ENCODE peak calls at places on chromosomes 7 and 10, in four cellular contexts. C, A, S and U are unnamed samples.

GRCh38 chr10:91694170-91694794 is 61.4 kb upstream of the PPP1R3C start:
- DNase-seq in C (peak), A (no peak), S (peak), U (no peak)

GRCh38 chr10:22894714-22895113 is 33.1 kb upstream of the ARMC3 start:
- DNase-seq in C (no peak), A (no peak), S (no peak), U (no peak)

GRCh38 chr10:112525215-112525614 is 78.2 kb downstream of the VTI1A start:
- DNase-seq in C (no peak), A (no peak), S (no peak), U (no peak)

GRCh38 chr10:89032141-89032814 is 41.7 kb downstream of the FAS start:
- DNase-seq in C (no peak), A (no peak), S (peak), U (no peak)

GRCh38 chr7:137967143-137968018 is 34.5 kb downstream of the CREB3L2 start:
- DNase-seq in C (peak), A (no peak), S (peak), U (no peak)

GRCh38 chr10:122147731-122148130 is 123.4 kb upstream of the BTBD16 start:
- DNase-seq in C (no peak), A (no peak), S (no peak), U (no peak)

GRCh38 chr10:119853584-119853983 is 19.1 kb downstream of the MCMBP start:
- DNase-seq in C (no peak), A (no peak), S (no peak), U (no peak)

GRCh38 chr7:31899356-31899927 is 170.8 kb downstream of the PDE1C start:
- DNase-seq in C (peak), A (no peak), S (peak), U (no peak)

GRCh38 chr7:41189866-41190265 is 513.0 kb downstream of the INHBA start:
- DNase-seq in C (no peak), A (no peak), S (peak), U (no peak)

GRCh38 chr10:102437515-102437914 is 5.1 kb upstream of the CUEDC2 start:
- DNase-seq in C (no peak), A (no peak), S (no peak), U (no peak)

GRCh38 chr10:102435098-102435497 is 2.7 kb upstream of the CUEDC2 start:
- DNase-seq in C (no peak), A (no peak), S (no peak), U (no peak)

GRCh38 chr10:102434251-102434913 is 2.0 kb upstream of the CUEDC2 start:
- DNase-seq in C (peak), A (no peak), S (no peak), U (no peak)

GRCh38 chr10:102435529-102436233 is 3.3 kb upstream of the CUEDC2 start:
- DNase-seq in C (no peak), A (no peak), S (no peak), U (no peak)

GRCh38 chr10:102436312-102436711 is 3.9 kb upstream of the CUEDC2 start:
- DNase-seq in C (no peak), A (no peak), S (no peak), U (no peak)
- H3K4me3 ChIP-seq in C (peak), A (no peak), S (no peak), U (no peak)

GRCh38 chr7:13911920-13912319 is 77.5 kb downstream of the ETV1 start:
- DNase-seq in C (no peak), A (no peak), S (no peak), U (no peak)
- H3K27ac ChIP-seq in C (no peak), A (no peak), S (no peak), U (no peak)

GRCh38 chr10:103394180-103394579 is 2.1 kb downstream of the ATP5MK start:
- DNase-seq in C (no peak), A (no peak), S (no peak), U (no peak)

GRCh38 chr10:103397191-103397825 is 882 bp downstream of the PDCD11 start:
- DNase-seq in C (no peak), A (no peak), S (no peak), U (no peak)

GRCh38 chr10:103396789-103397087 is 312 bp downstream of the PDCD11 start:
- DNase-seq in C (no peak), A (no peak), S (no peak), U (no peak)

GRCh38 chr10:103395754-103396066 is 565 bp downstream of the ATP5MK start:
- DNase-seq in C (no peak), A (no peak), S (peak), U (no peak)

GRCh38 chr10:103396067-103396788 is at the start of the genes ATP5MK and PDCD11:
- DNase-seq in C (peak), A (peak), S (peak), U (peak)
- TF ChIP-seq CTCF in C (peak), A (no peak), S (no peak), U (no peak)

DNA sequence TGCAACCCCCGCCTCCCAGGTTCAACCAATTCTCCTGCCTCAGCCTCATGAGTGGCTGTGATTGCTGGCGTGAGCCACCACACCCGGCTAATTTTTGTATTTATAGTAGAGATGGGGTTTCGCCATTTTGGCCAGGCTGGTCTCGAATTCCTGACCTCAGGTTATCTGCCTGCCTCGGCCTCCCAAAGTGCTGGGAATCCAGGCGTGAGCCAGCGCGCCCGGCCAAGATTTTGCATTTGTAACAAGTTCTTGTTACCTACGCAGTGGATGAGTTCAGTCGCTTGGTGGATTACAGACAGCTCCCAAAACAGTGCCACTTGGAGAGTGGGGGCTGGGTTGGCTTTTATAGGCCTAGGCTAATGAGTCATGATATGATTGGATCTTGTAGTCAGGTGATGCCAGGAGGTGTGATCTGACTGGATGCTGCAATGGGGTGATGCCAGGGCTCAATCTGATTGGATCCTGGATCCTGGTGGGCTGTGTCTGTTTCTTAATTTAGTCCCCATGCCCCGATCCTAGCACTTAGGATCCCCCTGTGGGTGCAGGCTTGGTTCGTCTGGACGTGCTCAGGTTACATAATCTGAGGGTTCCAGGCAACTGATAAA is 20.3 kb downstream of the SBDS start:
- DNase-seq in C (no peak), A (no peak), S (peak), U (no peak)
- H3K4me3 ChIP-seq in C (no peak), A (no peak), S (no peak), U (no peak)

DNA sequence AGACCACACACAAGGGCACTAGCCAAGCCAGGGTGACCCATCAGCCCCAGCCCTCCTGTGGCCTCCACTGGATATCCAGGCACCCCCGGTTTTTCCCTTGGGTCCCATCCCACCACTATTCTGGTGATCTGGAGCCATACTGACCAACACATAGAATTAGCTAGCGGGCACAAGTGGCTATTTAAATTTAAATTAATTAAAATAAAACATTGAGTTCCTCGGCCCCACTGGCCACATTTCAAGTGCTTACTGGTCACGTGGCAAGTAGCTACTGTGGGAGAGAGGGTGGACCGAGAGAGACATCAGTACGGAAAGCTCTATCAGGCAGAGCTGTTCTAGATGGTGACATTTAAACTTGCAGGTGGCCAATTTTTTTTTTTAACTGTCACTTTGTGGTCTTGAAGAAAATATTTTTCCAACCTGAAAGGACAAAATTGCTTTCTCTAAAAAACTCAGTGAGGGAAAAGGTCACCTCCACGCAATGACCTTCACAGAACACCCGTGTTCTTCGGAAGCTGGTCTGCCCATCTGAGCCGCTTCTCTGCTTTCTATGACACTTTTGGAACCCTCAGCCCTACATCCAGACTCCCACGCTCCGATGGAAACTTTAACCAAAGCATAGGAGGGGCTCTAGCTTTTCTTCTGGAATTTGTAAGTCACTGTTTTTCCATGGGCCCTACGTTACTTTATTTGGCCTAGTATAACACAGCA is 30.0 kb downstream of the HIPK2 start:
- DNase-seq in C (no peak), A (no peak), S (no peak), U (peak)
- H3K27ac ChIP-seq in C (no peak), A (peak), S (no peak), U (peak)

DNA sequence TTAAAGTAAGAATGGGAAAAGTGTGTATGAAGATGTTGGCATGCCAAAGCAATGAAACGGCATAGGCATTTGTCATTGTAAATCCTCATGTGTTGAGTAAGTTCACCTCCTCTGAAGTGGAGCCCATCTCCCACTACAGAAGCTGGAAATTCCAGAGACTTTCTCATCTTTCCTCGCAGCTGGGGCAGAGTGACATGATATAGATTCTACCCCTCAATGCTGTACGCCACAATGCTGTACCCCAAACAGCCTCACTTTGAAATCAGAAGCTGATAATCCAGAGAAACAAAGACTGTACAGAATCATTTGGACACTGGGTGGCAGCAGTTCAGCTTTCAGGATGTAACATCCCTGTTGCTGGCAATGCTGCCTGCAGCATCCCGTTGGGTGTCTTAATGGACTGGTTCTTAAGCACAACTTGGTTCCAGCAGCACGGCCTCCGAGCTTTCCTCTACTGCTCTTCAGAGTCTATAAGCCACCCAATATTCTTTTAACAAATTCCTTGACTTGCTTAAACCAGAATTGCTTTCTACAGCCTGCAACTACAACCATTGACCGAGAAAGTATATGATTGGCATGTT is 18.8 kb downstream of the ZC3HAV1L start:
- DNase-seq in C (peak), A (peak), S (peak), U (peak)
- TF ChIP-seq CTCF in C (peak), A (peak), S (peak), U (peak)

DNA sequence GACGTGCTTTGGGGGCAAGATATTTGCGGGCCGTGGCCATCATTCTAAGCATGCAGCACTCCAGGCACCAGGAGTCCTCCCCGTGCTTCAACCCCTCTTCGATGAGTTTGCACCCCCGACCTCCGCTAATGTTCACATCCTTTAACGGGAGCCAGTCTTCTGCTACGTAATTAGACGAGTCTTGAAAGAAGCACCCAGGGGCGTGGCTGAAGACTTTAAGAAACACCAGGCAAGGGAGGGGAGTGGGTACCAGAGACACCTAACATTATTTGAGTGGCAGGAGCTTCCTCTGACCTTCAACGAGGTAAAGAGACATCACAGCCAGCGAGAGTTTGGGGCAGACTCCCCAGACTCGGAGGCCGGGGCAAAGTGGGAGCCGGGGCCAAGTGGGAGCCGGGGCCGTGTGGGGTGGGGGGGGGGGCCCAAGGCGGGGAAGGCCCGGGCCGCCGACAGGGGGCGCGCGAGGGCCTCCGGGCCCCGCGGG is 31.1 kb upstream of the TOMM7 start:
- DNase-seq in C (no peak), A (no peak), S (peak), U (peak)
- H3K4me3 ChIP-seq in C (peak), A (peak), S (peak), U (peak)

GRCh38 chr10:72292223-72292691 is 18.5 kb downstream of the DDIT4 start:
- DNase-seq in C (no peak), A (no peak), S (peak), U (no peak)
- H3K27ac ChIP-seq in C (no peak), A (no peak), S (peak), U (no peak)

DNA sequence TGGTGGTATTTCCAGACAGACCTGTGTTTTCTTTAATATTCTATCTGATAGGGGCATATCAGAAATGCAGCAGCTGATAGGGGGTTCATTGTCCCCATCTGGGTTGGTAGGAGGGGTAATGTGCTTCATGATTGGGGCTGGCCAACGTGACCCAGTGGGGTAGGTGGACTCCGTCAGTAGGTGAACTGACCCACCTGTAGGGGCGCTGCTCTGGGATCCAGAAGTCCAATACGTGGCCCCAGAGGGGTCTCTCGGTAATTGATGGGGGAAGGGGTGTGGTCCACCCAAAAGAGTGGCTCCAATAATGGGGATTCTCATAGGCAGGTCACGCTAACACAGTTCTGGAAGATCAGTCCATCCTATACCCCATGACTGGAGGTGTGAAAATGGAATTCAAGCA is 112.0 kb downstream of the PRLHR start:
- DNase-seq in C (no peak), A (no peak), S (peak), U (no peak)
- TF ChIP-seq CTCF in C (no peak), A (no peak), S (no peak), U (no peak)